ENCODE peak calls at places on chromosome 13, in five cellular contexts. S is amygdala; N is NCI-H2081; R is posterior cingulate gyrus; U is stimulated activated CD4-positive, alpha-beta T cell treated with anti-CD3 and anti-CD28 coated beads, Interleukin-15, amount 100 ng/mL, for 24 hours. L is an unnamed sample.

GRCh38 chr13:47420012-47420411 is 523.2 kb upstream of the HTR2A start:
- DNase-seq in S (no peak), R (no peak), N (no peak), U (no peak), L (no peak)

GRCh38 chr13:19062019-19062646 is 119.5 kb downstream of the TUBA3C start:
- DNase-seq in R (no peak), S (no peak), U (no peak), N (no peak), L (no peak)

GRCh38 chr13:39603424-39603947 is 493 bp upstream of the LHFPL6 start:
- DNase-seq in S (no peak), N (no peak), R (no peak), U (no peak), L (no peak)

GRCh38 chr13:51523082-51523518 is 61.2 kb upstream of the WDFY2 start:
- DNase-seq in N (no peak), U (peak), R (peak), S (no peak), L (no peak)

GRCh38 chr13:69296130-69296529 is 811.5 kb upstream of the ATXN8OS start:
- DNase-seq in U (no peak), R (no peak), S (no peak), N (no peak), L (no peak)

GRCh38 chr13:48873598-48873997 is 102.1 kb upstream of the FNDC3A start:
- DNase-seq in S (no peak), N (no peak), U (no peak), R (no peak), L (no peak)

GRCh38 chr13:96948127-96948526 is 46.1 kb downstream of the OXGR1 start:
- DNase-seq in S (no peak), U (no peak), R (no peak), N (no peak), L (no peak)

GRCh38 chr13:93714171-93714570 is 487.6 kb downstream of the GPC6 start:
- DNase-seq in R (no peak), U (no peak), N (no peak), S (no peak), L (no peak)

GRCh38 chr13:66068683-66069082 is 1161.5 kb downstream of the PCDH9 start:
- DNase-seq in S (no peak), U (no peak), N (no peak), R (no peak), L (no peak)

GRCh38 chr13:29524176-29524575 is 71.3 kb downstream of the SLC7A1 start:
- DNase-seq in N (no peak), U (no peak), S (no peak), R (no peak), L (no peak)

GRCh38 chr13:97257800-97258799 is 36.0 kb downstream of the MBNL2 start:
- DNase-seq in N (no peak), R (no peak), S (no peak), U (no peak), L (peak)

GRCh38 chr13:72696590-72696989 is 30.8 kb downstream of the MZT1 start:
- DNase-seq in S (no peak), R (no peak), U (no peak), N (no peak), L (no peak)

GRCh38 chr13:35927554-35927953 is 203.6 kb downstream of the DCLK1 start:
- DNase-seq in U (no peak), N (no peak), R (no peak), S (peak), L (no peak)

GRCh38 chr13:35840991-35841604 is 290.1 kb downstream of the DCLK1 start:
- DNase-seq in R (no peak), N (no peak), S (peak), U (no peak), L (no peak)

GRCh38 chr13:63873936-63874335 is 2458.3 kb upstream of the PCDH20 start:
- DNase-seq in N (no peak), U (no peak), S (no peak), R (no peak), L (no peak)

GRCh38 chr13:33832872-33833271 is 14.9 kb downstream of the RFC3 start:
- DNase-seq in N (no peak), U (no peak), R (no peak), S (no peak), L (no peak)